ENCODE peak calls at places on chromosome 4, in eight cellular contexts. One of them, this sample, is unnamed.

GRCh38 chr4:100493756-100494155 is 24.1 kb downstream of the EMCN start:
- DNase-seq in right lobe of liver: no peak
- DNase-seq in esophagus squamous epithelium: no peak
- DNase-seq in thyroid gland: no peak
- DNase-seq in ovary: no peak
- DNase-seq in NB4: no peak
- DNase-seq in A549: no peak
- DNase-seq in HCT116: no peak
- DNase-seq in this sample: no peak

GRCh38 chr4:13580018-13580417 is 35.7 kb upstream of the NKX3-2 start:
- DNase-seq in right lobe of liver: no peak
- DNase-seq in esophagus squamous epithelium: no peak
- DNase-seq in thyroid gland: no peak
- DNase-seq in ovary: no peak
- DNase-seq in NB4: peak; percentile 87
- DNase-seq in A549: no peak
- DNase-seq in HCT116: no peak
- DNase-seq in this sample: no peak

GRCh38 chr4:40990202-40990898 is 224.0 kb downstream of the APBB2 start:
- DNase-seq in right lobe of liver: no peak
- DNase-seq in esophagus squamous epithelium: no peak
- DNase-seq in thyroid gland: no peak
- DNase-seq in ovary: no peak
- DNase-seq in NB4: peak; percentile 50
- DNase-seq in A549: peak; percentile 55
- DNase-seq in HCT116: peak; percentile 73
- DNase-seq in this sample: no peak

GRCh38 chr4:146883070-146883469 is 62.6 kb downstream of the TTC29 start:
- DNase-seq in right lobe of liver: no peak
- DNase-seq in esophagus squamous epithelium: no peak
- DNase-seq in thyroid gland: peak; percentile 1
- DNase-seq in ovary: no peak
- DNase-seq in NB4: no peak
- DNase-seq in A549: no peak
- DNase-seq in HCT116: no peak
- DNase-seq in this sample: no peak

GRCh38 chr4:155629831-155630425 is 36.7 kb upstream of the GUCY1A1 start:
- DNase-seq in right lobe of liver: no peak
- DNase-seq in esophagus squamous epithelium: no peak
- DNase-seq in thyroid gland: no peak
- DNase-seq in ovary: no peak
- DNase-seq in NB4: no peak
- DNase-seq in A549: no peak
- DNase-seq in HCT116: no peak
- DNase-seq in this sample: no peak

GRCh38 chr4:154622598-154622997 is 10.1 kb upstream of the FGG start:
- DNase-seq in right lobe of liver: no peak
- DNase-seq in esophagus squamous epithelium: no peak
- DNase-seq in thyroid gland: peak; percentile 15
- DNase-seq in ovary: no peak
- DNase-seq in NB4: peak; percentile 40
- DNase-seq in A549: peak; percentile 42
- DNase-seq in HCT116: peak; percentile 49
- DNase-seq in this sample: no peak

GRCh38 chr4:102438396-102438795 is 62.8 kb upstream of the NFKB1 start:
- DNase-seq in right lobe of liver: no peak
- DNase-seq in esophagus squamous epithelium: no peak
- DNase-seq in thyroid gland: no peak
- DNase-seq in ovary: no peak
- DNase-seq in NB4: no peak
- DNase-seq in A549: peak; percentile 6
- DNase-seq in HCT116: no peak
- DNase-seq in this sample: no peak

GRCh38 chr4:41136456-41136855 is 77.9 kb downstream of the APBB2 start:
- DNase-seq in right lobe of liver: no peak
- DNase-seq in esophagus squamous epithelium: no peak
- DNase-seq in thyroid gland: peak; percentile 61
- DNase-seq in ovary: no peak
- DNase-seq in NB4: no peak
- DNase-seq in A549: no peak
- DNase-seq in HCT116: no peak
- DNase-seq in this sample: no peak

GRCh38 chr4:7236847-7237246 is 44.5 kb downstream of the SORCS2 start:
- DNase-seq in right lobe of liver: no peak
- DNase-seq in esophagus squamous epithelium: no peak
- DNase-seq in thyroid gland: peak; percentile 58
- DNase-seq in ovary: peak; percentile 66
- DNase-seq in NB4: no peak
- DNase-seq in A549: no peak
- DNase-seq in HCT116: no peak
- DNase-seq in this sample: no peak

GRCh38 chr4:77586953-77587383 is 18.7 kb upstream of the CXCL13 start:
- DNase-seq in right lobe of liver: no peak
- DNase-seq in esophagus squamous epithelium: no peak
- DNase-seq in thyroid gland: no peak
- DNase-seq in ovary: no peak
- DNase-seq in NB4: peak; percentile 71
- DNase-seq in A549: no peak
- DNase-seq in HCT116: no peak
- DNase-seq in this sample: no peak

GRCh38 chr4:139301821-139302611 is at the start of gene NDUFC1:
- DNase-seq in right lobe of liver: peak; percentile 62
- DNase-seq in esophagus squamous epithelium: no peak
- DNase-seq in thyroid gland: peak; percentile 50
- DNase-seq in ovary: peak; percentile 44
- DNase-seq in NB4: peak; percentile 79
- DNase-seq in A549: peak; percentile 58
- DNase-seq in HCT116: no peak
- DNase-seq in this sample: peak; percentile 26

DNA sequence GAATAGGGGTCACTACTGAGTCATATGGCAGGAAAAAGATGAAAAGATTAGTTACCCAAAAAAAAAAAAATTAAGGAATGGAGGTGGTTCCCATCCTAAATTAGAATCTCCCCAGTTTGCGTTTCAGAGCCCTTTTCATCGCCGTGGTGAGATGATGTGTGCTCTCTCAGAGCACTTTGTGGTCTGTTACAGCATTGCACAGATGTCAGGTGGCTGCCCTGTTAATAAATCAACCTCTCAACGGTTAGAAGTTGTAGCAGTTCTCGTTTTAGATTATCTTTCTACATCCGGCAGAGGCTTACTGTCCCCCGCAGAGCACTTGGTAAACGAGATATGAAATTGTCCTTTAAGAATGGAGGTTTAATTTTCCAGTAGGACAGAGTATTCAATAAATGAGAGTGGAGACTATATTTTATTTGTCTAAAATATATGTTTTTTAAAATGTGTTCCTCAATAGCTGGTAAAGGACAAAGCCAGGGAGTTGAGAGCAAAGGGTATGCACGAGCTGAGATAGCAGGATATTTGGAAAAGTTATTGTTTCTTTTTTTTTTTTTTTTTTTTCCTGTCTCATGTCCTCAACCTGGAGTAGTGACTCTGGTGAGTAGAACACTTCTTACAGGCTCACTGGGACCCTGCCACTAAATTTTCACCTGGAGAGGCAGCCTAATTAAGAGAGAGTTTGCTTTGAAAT is 26.9 kb downstream of the AFF1 start:
- DNase-seq in right lobe of liver: no peak
- DNase-seq in esophagus squamous epithelium: no peak
- DNase-seq in thyroid gland: no peak
- DNase-seq in ovary: no peak
- DNase-seq in NB4: peak; percentile 92
- DNase-seq in A549: no peak
- DNase-seq in HCT116: no peak
- DNase-seq in this sample: no peak
- TF ChIP-seq POLR2A in right lobe of liver: no peak
- TF ChIP-seq POLR2A in esophagus squamous epithelium: no peak
- TF ChIP-seq POLR2A in thyroid gland: no peak
- TF ChIP-seq POLR2A in ovary: no peak
- TF ChIP-seq POLR2A in NB4: no peak
- TF ChIP-seq POLR2A in A549: no peak
- TF ChIP-seq POLR2A in HCT116: no peak
- TF ChIP-seq POLR2A in this sample: no peak

GRCh38 chr4:6115342-6115741 is 85.0 kb downstream of the JAKMIP1 start:
- DNase-seq in right lobe of liver: no peak
- DNase-seq in esophagus squamous epithelium: no peak
- DNase-seq in thyroid gland: no peak
- DNase-seq in ovary: no peak
- DNase-seq in NB4: no peak
- DNase-seq in A549: no peak
- DNase-seq in HCT116: no peak
- DNase-seq in this sample: no peak

GRCh38 chr4:6115746-6116586 is 84.4 kb downstream of the JAKMIP1 start:
- DNase-seq in right lobe of liver: no peak
- DNase-seq in esophagus squamous epithelium: no peak
- DNase-seq in thyroid gland: no peak
- DNase-seq in ovary: no peak
- DNase-seq in NB4: no peak
- DNase-seq in A549: no peak
- DNase-seq in HCT116: no peak
- DNase-seq in this sample: no peak

GRCh38 chr4:6114601-6115000 is 85.7 kb downstream of the JAKMIP1 start:
- DNase-seq in right lobe of liver: no peak
- DNase-seq in esophagus squamous epithelium: no peak
- DNase-seq in thyroid gland: no peak
- DNase-seq in ovary: no peak
- DNase-seq in NB4: no peak
- DNase-seq in A549: no peak
- DNase-seq in HCT116: no peak
- DNase-seq in this sample: no peak

GRCh38 chr4:6118201-6118600 is 82.1 kb downstream of the JAKMIP1 start:
- DNase-seq in right lobe of liver: no peak
- DNase-seq in esophagus squamous epithelium: no peak
- DNase-seq in thyroid gland: no peak
- DNase-seq in ovary: no peak
- DNase-seq in NB4: no peak
- DNase-seq in A549: no peak
- DNase-seq in HCT116: no peak
- DNase-seq in this sample: no peak

DNA sequence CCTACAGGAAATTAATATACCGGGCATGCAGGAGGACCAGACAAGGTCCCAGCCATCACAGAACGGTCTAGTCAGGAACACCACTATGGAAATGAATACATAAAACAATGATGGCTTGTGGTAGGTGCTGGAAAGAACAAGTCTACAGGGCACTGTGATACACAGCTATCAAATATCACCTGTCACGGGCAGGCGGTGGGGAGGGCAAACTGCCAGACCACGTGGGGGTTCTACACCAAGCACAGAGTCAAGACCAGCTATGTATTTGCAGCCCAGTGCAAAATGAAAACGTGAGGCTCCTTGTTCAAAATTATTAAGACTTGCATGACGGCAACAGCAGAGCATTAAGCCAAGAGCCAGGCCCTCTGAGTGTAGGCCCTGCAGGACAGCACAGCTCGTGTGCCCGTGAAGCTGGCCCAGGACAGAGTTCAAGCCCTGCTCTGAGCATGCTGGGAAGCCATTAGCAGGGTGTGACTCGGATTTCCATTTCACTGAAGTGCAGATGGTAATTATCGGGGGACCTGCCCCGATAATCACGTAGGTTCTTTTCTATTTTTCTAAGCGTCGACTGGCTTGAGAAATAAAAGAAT is 83.6 kb downstream of the JAKMIP1 start:
- DNase-seq in right lobe of liver: no peak
- DNase-seq in esophagus squamous epithelium: no peak
- DNase-seq in thyroid gland: peak; percentile 65
- DNase-seq in ovary: no peak
- DNase-seq in NB4: no peak
- DNase-seq in A549: no peak
- DNase-seq in HCT116: no peak
- DNase-seq in this sample: no peak
- TF ChIP-seq POLR2A in right lobe of liver: no peak
- TF ChIP-seq POLR2A in esophagus squamous epithelium: no peak
- TF ChIP-seq POLR2A in thyroid gland: no peak
- TF ChIP-seq POLR2A in ovary: no peak
- TF ChIP-seq POLR2A in NB4: no peak
- TF ChIP-seq POLR2A in A549: no peak
- TF ChIP-seq POLR2A in HCT116: no peak
- TF ChIP-seq POLR2A in this sample: no peak

GRCh38 chr4:185395255-185395955 is at the start of gene LRP2BP:
- DNase-seq in right lobe of liver: no peak
- DNase-seq in esophagus squamous epithelium: no peak
- DNase-seq in thyroid gland: no peak
- DNase-seq in ovary: no peak
- DNase-seq in NB4: peak; percentile 21
- DNase-seq in A549: no peak
- DNase-seq in HCT116: no peak
- DNase-seq in this sample: no peak

GRCh38 chr4:185394568-185395254 is 1.0 kb downstream of the LRP2BP start:
- DNase-seq in right lobe of liver: no peak
- DNase-seq in esophagus squamous epithelium: no peak
- DNase-seq in thyroid gland: no peak
- DNase-seq in ovary: no peak
- DNase-seq in NB4: peak; percentile 10
- DNase-seq in A549: no peak
- DNase-seq in HCT116: no peak
- DNase-seq in this sample: no peak

GRCh38 chr4:185395956-185396723 is 416 bp upstream of the LRP2BP start:
- DNase-seq in right lobe of liver: peak; percentile 99
- DNase-seq in esophagus squamous epithelium: peak; percentile 76
- DNase-seq in thyroid gland: peak; percentile 97
- DNase-seq in ovary: peak; percentile 96
- DNase-seq in NB4: peak; percentile 95
- DNase-seq in A549: peak; percentile 84
- DNase-seq in HCT116: peak; percentile 92
- DNase-seq in this sample: peak; percentile 97

GRCh38 chr4:185398618-185399017 is 2.0 kb downstream of the ANKRD37 start:
- DNase-seq in right lobe of liver: no peak
- DNase-seq in esophagus squamous epithelium: no peak
- DNase-seq in thyroid gland: no peak
- DNase-seq in ovary: no peak
- DNase-seq in NB4: no peak
- DNase-seq in A549: no peak
- DNase-seq in HCT116: no peak
- DNase-seq in this sample: no peak

GRCh38 chr4:185396724-185397402 is at the start of gene ANKRD37:
- DNase-seq in right lobe of liver: peak; percentile 80
- DNase-seq in esophagus squamous epithelium: no peak
- DNase-seq in thyroid gland: peak; percentile 81
- DNase-seq in ovary: no peak
- DNase-seq in NB4: no peak
- DNase-seq in A549: no peak
- DNase-seq in HCT116: no peak
- DNase-seq in this sample: peak; percentile 77
- TF ChIP-seq POLR2A in right lobe of liver: peak; percentile 70
- TF ChIP-seq POLR2A in esophagus squamous epithelium: no peak
- TF ChIP-seq POLR2A in thyroid gland: peak; percentile 16
- TF ChIP-seq POLR2A in ovary: no peak
- TF ChIP-seq POLR2A in NB4: no peak
- TF ChIP-seq POLR2A in A549: no peak
- TF ChIP-seq POLR2A in HCT116: no peak
- TF ChIP-seq POLR2A in this sample: no peak

DNA sequence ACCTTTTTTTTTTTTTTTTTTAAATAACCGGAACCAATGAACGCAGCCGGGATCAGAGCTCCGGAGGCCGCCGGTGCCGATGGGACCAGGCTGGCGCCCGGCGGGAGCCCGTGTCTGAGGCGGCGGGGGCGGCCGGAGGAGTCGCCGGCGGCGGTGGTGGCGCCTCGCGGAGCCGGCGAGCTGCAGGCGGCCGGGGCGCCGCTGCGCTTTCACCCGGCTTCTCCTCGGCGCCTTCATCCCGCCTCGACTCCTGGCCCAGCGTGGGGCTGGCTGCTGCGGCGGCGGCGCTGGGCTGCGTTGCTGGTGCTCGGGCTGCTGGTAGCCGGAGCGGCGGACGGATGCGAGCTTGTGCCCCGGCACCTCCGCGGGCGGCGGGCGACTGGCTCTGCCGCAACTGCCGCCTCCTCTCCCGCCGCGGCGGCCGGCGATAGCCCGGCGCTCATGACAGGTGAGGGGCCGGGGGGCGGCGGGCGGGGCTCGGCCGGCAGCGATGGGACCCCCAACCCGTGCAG is 337 bp downstream of the STIM2 start:
- DNase-seq in right lobe of liver: peak; percentile 65
- DNase-seq in esophagus squamous epithelium: no peak
- DNase-seq in thyroid gland: peak; percentile 48
- DNase-seq in ovary: peak; percentile 45
- DNase-seq in NB4: peak; percentile 85
- DNase-seq in A549: no peak
- DNase-seq in HCT116: no peak
- DNase-seq in this sample: peak; percentile 61
- TF ChIP-seq POLR2A in right lobe of liver: no peak
- TF ChIP-seq POLR2A in esophagus squamous epithelium: no peak
- TF ChIP-seq POLR2A in thyroid gland: no peak
- TF ChIP-seq POLR2A in ovary: no peak
- TF ChIP-seq POLR2A in NB4: no peak
- TF ChIP-seq POLR2A in A549: no peak
- TF ChIP-seq POLR2A in HCT116: no peak
- TF ChIP-seq POLR2A in this sample: no peak

This sample was measured in breast epithelium.